ENCODE peak calls at places on chromosomes 7 and 10, in eight cellular contexts. G is mucosa of descending colon, F is GM12865, T is HCT116, D is left ventricle myocardium inferior, Y is epithelial cell of esophagus, M is HFF-Myc, Z is IMR-90. P is an unnamed sample.
A peak's percentile ranks its signal among the peaks of the same experiment; 100 is the strongest.

GRCh38 chr10:131874991-131875451 is 25.8 kb upstream of the PPP2R2D start:
- DNase-seq in T (peak; percentile 48), Y (peak; percentile 84), D (peak; percentile 66), G (peak; percentile 78), Z (peak; percentile 72), M (peak; percentile 29), F (peak; percentile 74), P (peak; percentile 54)

GRCh38 chr10:28393956-28394568 is 91.2 kb upstream of the MPP7 start:
- DNase-seq in T (peak; percentile 69), Z (peak; percentile 57), M (peak; percentile 51), D (peak; percentile 28), G (peak; percentile 67), Y (peak; percentile 80), F (peak; percentile 69), P (peak; percentile 46)

GRCh38 chr10:125080984-125081383 is 79.4 kb downstream of the CTBP2 start:
- DNase-seq in G (no peak), T (no peak), D (no peak), M (no peak), F (no peak), Z (no peak), Y (no peak), P (no peak)

GRCh38 chr7:90579181-90579688 is 16.9 kb upstream of the CDK14 start:
- DNase-seq in F (no peak), M (no peak), Z (peak; percentile 81), Y (peak; percentile 94), D (no peak), T (no peak), G (no peak), P (no peak)

GRCh38 chr7:137091396-137091795 is 222.9 kb downstream of the CHRM2 start:
- DNase-seq in Y (peak; percentile 7), T (no peak), F (no peak), D (no peak), M (no peak), G (no peak), Z (no peak), P (no peak)

GRCh38 chr7:149427096-149427680 is 33.7 kb downstream of the ZNF777 start:
- DNase-seq in Y (no peak), F (no peak), G (no peak), M (no peak), D (no peak), Z (no peak), T (no peak), P (no peak)

GRCh38 chr7:100674441-100675407 is 1.2 kb downstream of the GNB2 start:
- DNase-seq in T (no peak), D (peak; percentile 42), Y (no peak), F (no peak), Z (no peak), G (peak; percentile 69), M (no peak), P (no peak)

GRCh38 chr10:77639756-77640155 is 2.1 kb upstream of the KCNMA1 start:
- DNase-seq in D (no peak), Z (no peak), T (no peak), G (no peak), F (no peak), M (no peak), Y (no peak), P (no peak)

GRCh38 chr10:72418679-72419078 is 64.0 kb upstream of the DNAJB12 start:
- DNase-seq in Y (no peak), G (no peak), T (no peak), F (no peak), M (no peak), Z (no peak), D (no peak), P (no peak)

GRCh38 chr7:114659409-114659808 is 244.8 kb downstream of the FOXP2 start:
- DNase-seq in D (no peak), Y (no peak), F (no peak), G (no peak), M (no peak), T (no peak), Z (no peak), P (no peak)

GRCh38 chr7:114662002-114662677 is 247.5 kb downstream of the FOXP2 start:
- DNase-seq in Z (no peak), F (no peak), T (no peak), G (no peak), M (no peak), Y (no peak), D (no peak), P (no peak)

GRCh38 chr7:114658188-114658587 is 243.6 kb downstream of the FOXP2 start:
- DNase-seq in Y (no peak), F (no peak), M (no peak), Z (no peak), G (no peak), D (no peak), T (no peak), P (no peak)

GRCh38 chr7:114660007-114660406 is 245.4 kb downstream of the FOXP2 start:
- DNase-seq in Z (no peak), M (no peak), T (no peak), G (no peak), D (no peak), Y (no peak), F (no peak), P (no peak)

GRCh38 chr7:114663502-114663901 is 248.9 kb downstream of the FOXP2 start:
- DNase-seq in M (peak; percentile 27), F (peak; percentile 64), G (no peak), T (peak; percentile 46), Z (peak; percentile 34), D (no peak), Y (peak; percentile 43), P (no peak)
- TF ChIP-seq CTCF in M (peak; percentile 18), F (no peak), G (no peak), T (peak; percentile 47), Z (peak; percentile 37), D (peak; percentile 27), Y (peak; percentile 46), P (peak; percentile 46)

GRCh38 chr7:835491-836401 is 3.5 kb downstream of the SUN1 start:
- DNase-seq in D (no peak), Z (no peak), M (no peak), T (no peak), G (peak; percentile 41), Y (peak; percentile 91), F (peak; percentile 60), P (no peak)

GRCh38 chr7:833601-834258 is 1.5 kb downstream of the SUN1 start:
- DNase-seq in M (no peak), F (peak; percentile 48), Z (peak; percentile 30), G (peak; percentile 9), D (no peak), Y (no peak), T (no peak), P (no peak)

GRCh38 chr7:836429-836828 is 4.2 kb downstream of the SUN1 start:
- DNase-seq in D (no peak), Y (no peak), T (peak; percentile 27), Z (peak; percentile 42), G (peak; percentile 53), M (no peak), F (no peak), P (no peak)

GRCh38 chr7:834277-834676 is 2.0 kb downstream of the SUN1 start:
- DNase-seq in Y (no peak), F (no peak), Z (no peak), M (no peak), D (no peak), T (no peak), G (peak; percentile 11), P (no peak)

DNA sequence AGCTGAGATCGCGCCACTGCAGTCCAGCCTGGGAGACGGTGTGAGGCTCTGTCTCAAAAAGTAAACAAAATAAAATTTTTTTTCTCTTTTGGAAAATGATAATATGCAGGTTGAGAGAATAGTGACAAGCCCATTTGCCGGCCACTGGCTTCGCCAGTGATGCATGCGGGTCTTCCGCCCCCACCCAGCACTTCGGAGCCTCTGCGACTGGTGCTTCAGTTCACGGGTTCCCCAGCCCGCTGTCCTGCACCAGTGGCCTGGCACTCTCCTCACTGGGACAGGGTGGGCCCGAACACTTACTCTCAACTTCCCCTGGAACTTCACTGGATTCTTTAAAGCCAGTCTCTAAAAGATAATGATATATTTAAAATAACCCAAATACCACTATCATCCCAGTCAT is 2.7 kb downstream of the SUN1 start:
- DNase-seq in M (no peak), Z (no peak), T (no peak), G (peak; percentile 5), Y (no peak), F (no peak), D (no peak), P (no peak)
- H3K4me3 ChIP-seq in M (no peak overlapping the region), Z (no peak overlapping the region), T (no peak overlapping the region), G (no peak overlapping the region), Y (no peak overlapping the region), F (no peak overlapping the region), D (no peak overlapping the region), P (no peak overlapping the region)

GRCh38 chr10:126598009-126598408 is 72.5 kb downstream of the C10orf90 start:
- DNase-seq in M (no peak), Z (peak; percentile 27), F (peak; percentile 22), D (no peak), T (peak; percentile 38), Y (peak; percentile 56), G (peak; percentile 50), P (peak; percentile 62)
- TF ChIP-seq CTCF in M (peak; percentile 75), Z (peak; percentile 50), F (peak; percentile 63), D (peak; percentile 32), T (peak; percentile 55), Y (peak; percentile 50), G (no peak), P (peak; percentile 70)

GRCh38 chr7:81768951-81769778 is 682 bp downstream of the HGF start:
- DNase-seq in M (no peak), Y (no peak), D (no peak), T (no peak), Z (peak; percentile 11), F (peak; percentile 26), G (no peak), P (no peak)

GRCh38 chr7:81767883-81768282 is 2.0 kb downstream of the HGF start:
- DNase-seq in Y (no peak), M (no peak), G (no peak), T (no peak), Z (peak; percentile 50), D (no peak), F (no peak), P (no peak)

GRCh38 chr7:81774496-81774895 is 4.6 kb upstream of the HGF start:
- DNase-seq in Z (peak; percentile 50), T (no peak), Y (peak; percentile 8), D (no peak), M (no peak), G (no peak), F (no peak), P (no peak)

GRCh38 chr7:81770823-81771222 is 976 bp upstream of the HGF start:
- DNase-seq in D (no peak), M (no peak), F (no peak), G (no peak), T (no peak), Z (no peak), Y (peak; percentile 2), P (no peak)

GRCh38 chr7:81769891-81770818 is at the start of gene HGF:
- DNase-seq in Z (peak; percentile 87), T (no peak), Y (no peak), M (peak; percentile 54), G (peak; percentile 32), D (peak; percentile 58), F (no peak), P (no peak)
- H3K4me3 ChIP-seq in Z (peak within 1 kb of the TSS; percentile 53), T (no peak within 1 kb of the TSS), Y (no peak within 1 kb of the TSS), M (peak within 1 kb of the TSS; percentile 52), G (no peak within 1 kb of the TSS), D (peak within 1 kb of the TSS; percentile 63), F (peak within 1 kb of the TSS; percentile 47), P (no peak within 1 kb of the TSS)